ENCODE peak calls at places on chromosomes 7 and 10, in eight cellular contexts. U, V, E, W, K, Y, S and C are unnamed samples.

GRCh38 chr10:88253622-88254021 is 329.5 kb downstream of the RNLS start:
- DNase-seq in Y (peak; percentile 63), W (no peak), U (no peak), V (no peak), E (no peak), S (no peak), K (no peak), C (no peak)

GRCh38 chr7:117072620-117073118 is 119.4 kb downstream of the ST7 start:
- DNase-seq in Y (peak; percentile 85), V (no peak), K (peak; percentile 90), S (peak; percentile 71), E (peak; percentile 44), U (peak; percentile 18), W (peak; percentile 68), C (peak; percentile 80)

GRCh38 chr7:129665013-129665401 is 53.5 kb downstream of the NRF1 start:
- DNase-seq in K (peak; percentile 98), Y (peak; percentile 16), S (peak; percentile 98), V (peak; percentile 90), U (peak; percentile 82), E (no peak), W (peak; percentile 98), C (peak; percentile 97)

GRCh38 chr7:156019776-156020565 is 207.7 kb upstream of the SHH start:
- DNase-seq in U (no peak), E (no peak), K (no peak), S (no peak), Y (no peak), V (no peak), W (no peak), C (no peak)

GRCh38 chr10:15068802-15069201 is 19.8 kb downstream of the ACBD7 start:
- DNase-seq in U (no peak), K (peak; percentile 24), E (no peak), V (peak; percentile 56), Y (no peak), S (peak; percentile 61), W (peak; percentile 76), C (peak; percentile 76)

GRCh38 chr10:33306756-33307519 is 27.5 kb downstream of the NRP1 start:
- DNase-seq in V (peak; percentile 68), U (no peak), S (peak; percentile 79), E (no peak), W (peak; percentile 73), K (peak; percentile 44), Y (no peak), C (peak; percentile 84)

GRCh38 chr7:73941836-73942551 is 81.0 kb downstream of the TMEM270 start:
- DNase-seq in S (peak; percentile 18), U (no peak), V (peak; percentile 40), E (no peak), W (peak; percentile 66), K (peak; percentile 85), Y (no peak), C (peak; percentile 81)

GRCh38 chr10:61943699-61944444 is 42.4 kb downstream of the ARID5B start:
- DNase-seq in S (peak; percentile 53), W (peak; percentile 83), U (no peak), K (peak; percentile 77), Y (no peak), V (no peak), E (no peak), C (peak; percentile 77)

GRCh38 chr10:124743188-124744046 is 761 bp downstream of the FAM53B start:
- DNase-seq in W (peak; percentile 57), V (no peak), E (no peak), U (peak; percentile 88), S (no peak), Y (peak; percentile 41), K (peak; percentile 44), C (no peak)

GRCh38 chr7:79240413-79240812 is 213.1 kb downstream of the MAGI2 start:
- DNase-seq in V (no peak), W (no peak), U (no peak), S (no peak), K (no peak), Y (no peak), E (no peak), C (no peak)

GRCh38 chr10:82551501-82551900 is 676.5 kb downstream of the NRG3 start:
- DNase-seq in W (no peak), K (no peak), U (no peak), E (no peak), Y (no peak), V (no peak), S (no peak), C (no peak)

GRCh38 chr10:104441601-104442000 is 88.0 kb downstream of the CFAP58 start:
- DNase-seq in W (peak; percentile 80), E (no peak), Y (no peak), V (peak; percentile 93), U (peak; percentile 88), S (peak; percentile 93), K (peak; percentile 99), C (peak; percentile 98)

GRCh38 chr7:51551070-51551469 is 234.5 kb upstream of the COBL start:
- DNase-seq in U (no peak), S (no peak), W (no peak), E (no peak), Y (no peak), V (no peak), K (no peak), C (no peak)

GRCh38 chr10:48554246-48554645 is 50.6 kb downstream of the ARHGAP22 start:
- DNase-seq in U (no peak), S (no peak), K (no peak), W (no peak), Y (no peak), E (no peak), V (no peak), C (no peak)
- H3K4me3 ChIP-seq in U (no peak overlapping the region), S (no peak overlapping the region), K (no peak overlapping the region), W (no peak overlapping the region), Y (no peak overlapping the region), E (no peak overlapping the region), V (no peak overlapping the region), C (no peak overlapping the region)

GRCh38 chr10:34956756-34957155 is 133.4 kb downstream of the CUL2 start:
- DNase-seq in V (no peak), S (no peak), Y (no peak), U (peak; percentile 52), K (no peak), W (no peak), E (no peak), C (peak; percentile 7)
- TF ChIP-seq CTCF in V (no peak), S (no peak), Y (no peak), U (peak; percentile 2), K (no peak), W (no peak), E (no peak), C (no peak)

DNA sequence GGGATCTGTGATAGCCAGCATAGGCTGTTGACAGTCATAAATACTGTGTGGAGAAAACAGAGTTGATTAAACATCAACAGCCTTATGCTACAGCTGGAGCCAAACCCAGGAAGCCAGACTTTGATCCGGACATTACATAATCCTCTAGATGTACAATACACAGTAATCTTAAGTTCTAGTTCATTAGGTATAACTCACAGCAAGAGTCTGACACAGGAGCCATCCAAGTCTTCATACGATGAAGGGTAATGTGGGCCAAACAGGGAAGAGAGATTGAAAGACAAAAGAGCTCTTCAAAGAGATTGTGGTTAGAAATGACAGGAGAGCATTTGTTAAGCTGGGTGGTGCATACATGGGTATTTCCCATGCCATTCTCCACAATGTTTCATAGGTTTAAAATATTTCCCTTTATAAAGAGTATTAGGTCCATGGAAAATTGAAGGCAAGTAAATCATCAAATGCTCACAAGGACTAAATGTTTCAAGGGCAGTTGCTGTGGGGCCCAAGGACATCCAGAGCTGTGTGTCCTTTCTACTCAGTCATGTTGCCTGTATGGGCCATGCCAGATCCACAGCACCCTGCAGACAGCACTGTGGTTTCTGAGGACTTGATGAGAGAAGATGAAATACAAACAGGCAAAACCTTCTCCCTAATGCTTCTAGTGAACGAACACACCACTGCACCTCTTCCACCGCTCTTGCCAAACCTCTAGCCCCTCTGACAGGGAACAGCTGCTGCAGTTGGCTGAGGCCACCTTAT is 14.4 kb downstream of the CYP3A7 start:
- DNase-seq in V (no peak), Y (peak; percentile 40), E (no peak), S (no peak), W (no peak), K (no peak), U (no peak), C (no peak)
- H3K4me3 ChIP-seq in V (no peak overlapping the region), Y (no peak overlapping the region), E (no peak overlapping the region), S (no peak overlapping the region), W (no peak overlapping the region), K (no peak overlapping the region), U (no peak overlapping the region), C (no peak overlapping the region)

DNA sequence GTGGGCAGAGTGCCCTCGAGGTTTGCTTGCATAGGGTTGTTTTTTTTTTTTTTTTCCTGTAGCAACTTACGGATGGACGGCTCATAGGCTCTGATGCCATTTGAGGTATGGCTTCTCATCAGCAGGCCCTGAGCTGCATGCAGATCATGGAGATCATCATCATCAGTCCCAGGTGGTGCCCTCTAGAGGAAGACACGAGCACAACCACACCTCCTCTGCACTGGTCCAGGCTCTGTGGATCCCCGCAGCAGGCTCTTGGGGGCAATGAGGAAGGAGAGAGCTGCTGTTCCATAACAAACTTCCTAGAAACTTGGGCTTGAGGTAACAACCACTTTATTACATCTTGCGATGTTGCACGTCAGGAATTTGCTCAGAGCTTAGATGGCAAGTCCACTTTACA is 132.7 kb upstream of the CXCL12 start:
- DNase-seq in Y (no peak), U (peak; percentile 43), S (no peak), V (no peak), K (no peak), W (no peak), E (no peak), C (no peak)
- TF ChIP-seq CTCF in Y (no peak), U (peak; percentile 60), S (peak; percentile 14), V (peak; percentile 23), K (peak; percentile 13), W (no peak), E (peak; percentile 33), C (peak; percentile 29)

DNA sequence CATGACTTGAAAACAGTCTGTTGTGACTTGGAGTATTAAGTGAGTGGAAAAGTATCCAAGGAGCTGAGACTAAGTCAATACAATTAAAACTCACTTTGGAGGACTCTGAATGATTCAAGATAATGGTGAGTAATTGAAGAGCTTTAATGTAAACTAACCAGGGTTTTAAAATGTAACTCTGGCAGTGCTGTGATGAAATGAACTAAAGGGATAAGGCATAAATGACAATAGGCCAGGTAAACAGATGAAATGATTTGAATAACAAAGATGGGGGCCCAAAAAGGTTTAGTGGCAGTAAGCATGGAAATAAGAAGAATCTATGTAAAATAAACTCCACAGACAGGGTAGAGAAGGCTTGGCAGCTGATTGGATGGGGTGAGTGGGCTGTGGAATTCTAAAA is 316.5 kb upstream of the CACNA2D1 start:
- DNase-seq in U (no peak), S (peak; percentile 31), E (no peak), Y (no peak), V (no peak), K (peak; percentile 6), W (no peak), C (no peak)
- H3K4me3 ChIP-seq in U (no peak overlapping the region), S (no peak overlapping the region), E (no peak overlapping the region), Y (no peak overlapping the region), V (no peak overlapping the region), K (no peak overlapping the region), W (no peak overlapping the region), C (no peak overlapping the region)

DNA sequence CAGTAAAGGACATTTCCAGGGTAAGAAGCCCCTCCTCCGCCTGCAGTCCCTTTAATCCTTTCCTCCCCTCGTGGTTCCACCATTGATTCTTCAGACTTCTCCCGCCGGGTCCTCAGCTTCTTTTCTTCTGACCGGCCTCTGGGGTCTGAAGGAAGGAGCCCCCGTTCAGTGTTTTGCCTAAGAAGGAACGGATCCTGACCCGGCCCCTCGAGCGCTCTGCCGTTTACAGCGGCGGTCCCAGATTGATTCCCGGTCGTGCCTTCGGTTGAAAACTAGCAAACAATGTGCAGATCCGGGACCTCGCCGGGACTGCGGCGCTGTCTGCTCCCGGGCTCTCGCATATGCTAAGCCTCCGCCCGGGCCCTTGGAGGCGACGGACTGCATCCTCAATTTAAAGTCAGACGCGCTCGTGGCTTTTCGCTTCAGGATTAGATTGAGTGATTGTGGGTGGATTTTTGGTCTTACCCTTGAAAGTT is 504 bp downstream of the DBF4 start:
- DNase-seq in K (peak; percentile 64), E (peak; percentile 43), S (peak; percentile 61), U (peak; percentile 80), W (peak; percentile 71), V (peak; percentile 58), Y (peak; percentile 66), C (peak; percentile 54)
- TF ChIP-seq CTCF in K (no peak), E (no peak), S (no peak), U (no peak), W (no peak), V (no peak), Y (no peak), C (no peak)